ENCODE peak calls at places on chromosome 11, in six cellular contexts. Z is transverse colon; F is mammary epithelial cell; N is CD8-positive, alpha-beta T cell; E is upper lobe of right lung; O is SJCRH30. G is an unnamed sample. For H3K36me3, the result is how much of the 10 kb centered on the place peaks cover.

GRCh38 chr11:44223261-44223660 is 86.7 kb downstream of the ALX4 start:
- DNase-seq in N (no peak), O (no peak), Z (no peak), E (no peak), F (no peak), G (no peak)

GRCh38 chr11:64094463-64095223 is 58.9 kb downstream of the FLRT1 start:
- DNase-seq in Z (peak), F (peak), N (no peak), E (no peak), O (peak), G (no peak)

GRCh38 chr11:16909375-16910035 is 104.7 kb downstream of the PLEKHA7 start:
- DNase-seq in F (no peak), N (no peak), Z (no peak), O (no peak), E (no peak), G (no peak)

GRCh38 chr11:59206635-59207034 is 6.1 kb downstream of the MPEG1 start:
- DNase-seq in E (no peak), N (no peak), Z (peak), F (peak), O (peak), G (no peak)

GRCh38 chr11:118194835-118195627 is 18.6 kb upstream of the SCN2B start:
- DNase-seq in Z (peak), N (no peak), O (no peak), F (peak), E (peak), G (peak)

GRCh38 chr11:130624946-130625345 is 176.5 kb downstream of the ADAMTS15 start:
- DNase-seq in F (no peak), E (no peak), Z (no peak), O (no peak), N (no peak), G (no peak)

GRCh38 chr11:9573775-9574555 is 495 bp downstream of the WEE1 start:
- DNase-seq in N (peak), Z (peak), O (peak), E (peak), F (no peak), G (no peak)

GRCh38 chr11:121661796-121662508 is 209.2 kb upstream of the SORL1-AS1 start:
- DNase-seq in E (no peak), O (no peak), N (no peak), F (peak), Z (no peak), G (no peak)

GRCh38 chr11:35639591-35640179 is 21.4 kb downstream of the FJX1 start:
- DNase-seq in O (no peak), E (no peak), Z (no peak), N (no peak), F (no peak), G (no peak)

GRCh38 chr11:3120071-3120792 is 44.9 kb downstream of the OSBPL5 start:
- DNase-seq in E (peak), N (no peak), F (no peak), O (no peak), Z (peak), G (no peak)

GRCh38 chr11:35030716-35031213 is 108.2 kb upstream of the CD44 start:
- DNase-seq in N (peak), F (peak), Z (peak), O (peak), E (no peak), G (no peak)

GRCh38 chr11:79449040-79449439 is 8.2 kb upstream of the TENM4 start:
- DNase-seq in E (no peak), N (no peak), F (no peak), O (no peak), Z (no peak), G (no peak)

GRCh38 chr11:29306527-29306926 is 710.3 kb downstream of the KCNA4 start:
- DNase-seq in F (peak), O (no peak), Z (no peak), N (no peak), E (no peak), G (no peak)

GRCh38 chr11:109851780-109852390 is 241.3 kb upstream of the ZC3H12C start:
- DNase-seq in N (no peak), O (peak), Z (no peak), F (peak), E (no peak), G (no peak)

GRCh38 chr11:120789391-120789790 is 234.5 kb upstream of the TBCEL start:
- DNase-seq in O (no peak), N (no peak), Z (no peak), F (no peak), E (no peak), G (no peak)

GRCh38 chr11:109784536-109784935 is 308.7 kb upstream of the ZC3H12C start:
- DNase-seq in F (no peak), O (no peak), N (no peak), E (no peak), Z (no peak), G (no peak)

GRCh38 chr11:118998388-118998717 is 415 bp downstream of the CENATAC start:
- DNase-seq in O (no peak), F (no peak), N (no peak), E (no peak), Z (peak), G (no peak)

GRCh38 chr11:29962243-29962642 is 54.6 kb downstream of the KCNA4 start:
- DNase-seq in Z (no peak), F (peak), O (no peak), N (no peak), E (no peak), G (no peak)

GRCh38 chr11:26442131-26442530 is 110.2 kb downstream of the ANO3 start:
- DNase-seq in N (no peak), F (no peak), Z (no peak), O (no peak), E (no peak), G (no peak)

GRCh38 chr11:11422291-11423128 is 69.5 kb upstream of the CSNK2A3 start:
- DNase-seq in F (peak), N (no peak), E (no peak), Z (no peak), O (peak), G (peak)

GRCh38 chr11:60349990-60350389 is 22.9 kb downstream of the MS4A6E start:
- DNase-seq in F (no peak), E (no peak), N (no peak), Z (no peak), O (no peak), G (no peak)

GRCh38 chr11:47943721-47944554 is 36.4 kb upstream of the PTPRJ start:
- DNase-seq in E (peak), N (no peak), Z (no peak), F (no peak), O (no peak), G (no peak)

GRCh38 chr11:13119928-13120520 is 110.9 kb downstream of the RASSF10 start:
- DNase-seq in E (no peak), F (no peak), N (no peak), O (peak), Z (no peak), G (no peak)

GRCh38 chr11:37442576-37442975 is 844.5 kb upstream of the RAG2 start:
- DNase-seq in Z (no peak), N (no peak), O (no peak), E (no peak), F (peak), G (no peak)

GRCh38 chr11:123426766-123427165 is 3.3 kb upstream of the GRAMD1B start:
- DNase-seq in Z (no peak), E (no peak), O (no peak), F (no peak), N (no peak), G (no peak)

GRCh38 chr11:105151936-105152554 is 12.5 kb upstream of the CARD18 start:
- DNase-seq in Z (no peak), F (peak), N (no peak), E (no peak), O (no peak), G (no peak)

GRCh38 chr11:35292290-35292689 is 127.1 kb downstream of the SLC1A2 start:
- DNase-seq in O (no peak), E (no peak), N (no peak), Z (no peak), F (no peak), G (no peak)

GRCh38 chr11:47905358-47906059 is 57.4 kb upstream of the NUP160 start:
- DNase-seq in N (no peak), O (peak), E (no peak), F (no peak), Z (no peak), G (no peak)

GRCh38 chr11:17384002-17384511 is 4.4 kb downstream of the KCNJ11 start:
- DNase-seq in F (peak), E (peak), O (peak), N (peak), Z (peak), G (peak)

GRCh38 chr11:5486421-5486820 is 2.1 kb upstream of the OR52D1 start:
- DNase-seq in F (no peak), E (no peak), N (no peak), Z (no peak), O (no peak), G (no peak)

GRCh38 chr11:35404397-35404775 is 15.0 kb downstream of the SLC1A2 start:
- DNase-seq in O (peak), E (peak), N (no peak), Z (peak), F (peak), G (no peak)

GRCh38 chr11:77064648-77065217 is 2.0 kb upstream of the CAPN5 start:
- DNase-seq in E (peak), O (no peak), N (no peak), F (no peak), Z (no peak), G (no peak)

GRCh38 chr11:77065878-77066228 is 918 bp upstream of the CAPN5 start:
- DNase-seq in O (peak), N (no peak), Z (peak), F (no peak), E (peak), G (peak)

GRCh38 chr11:77067776-77068460 is 1.1 kb downstream of the CAPN5 start:
- DNase-seq in O (no peak), E (peak), F (no peak), Z (peak), N (no peak), G (no peak)

GRCh38 chr11:77068461-77069335 is 1.9 kb downstream of the CAPN5 start:
- DNase-seq in F (no peak), E (peak), N (no peak), Z (peak), O (no peak), G (no peak)

DNA sequence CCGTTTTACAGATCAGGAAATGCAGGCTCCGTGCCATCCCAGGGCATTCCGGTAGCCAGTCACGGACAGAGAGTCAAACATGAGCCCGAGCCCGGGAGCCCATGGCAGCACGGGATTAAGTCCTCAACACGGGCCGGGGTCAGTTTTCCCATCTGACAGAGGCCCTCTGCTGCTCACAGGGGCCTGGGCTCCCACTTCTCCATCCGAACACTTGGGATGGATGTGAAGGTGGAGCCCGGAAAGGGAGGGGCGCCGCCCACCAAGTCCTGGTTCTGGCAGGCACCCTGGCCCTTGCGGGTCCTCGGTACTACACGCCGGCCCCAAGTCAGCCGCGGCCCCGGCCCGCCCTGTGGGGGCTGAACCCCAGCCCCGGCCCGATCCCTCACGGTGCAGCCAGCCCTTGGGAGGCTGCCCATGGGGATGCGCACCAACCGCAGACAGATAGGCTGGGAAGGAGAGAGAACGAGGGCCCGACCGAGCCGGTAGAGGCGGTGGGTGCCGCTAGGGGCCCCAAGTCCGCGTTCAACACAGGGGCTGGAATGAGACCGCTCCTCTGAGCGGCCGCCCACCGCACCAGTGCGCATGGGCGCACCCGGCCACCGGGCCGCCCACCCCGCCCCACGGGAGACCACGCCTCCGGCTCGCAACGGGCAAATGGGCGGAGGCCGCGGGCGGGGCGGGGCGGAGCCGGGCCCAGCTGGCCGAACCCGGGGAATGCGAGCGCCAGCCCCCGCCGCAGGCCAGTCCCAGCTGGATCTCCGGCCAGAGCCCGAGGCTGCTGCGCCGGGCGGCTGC is at the start of gene CAPN5:
- DNase-seq in O (peak), Z (peak), N (peak), E (peak), F (peak), G (peak)
- H3K36me3 ChIP-seq in O (under half), Z (under half), N (under half), E (under half), F (under half), G (under half)

DNA sequence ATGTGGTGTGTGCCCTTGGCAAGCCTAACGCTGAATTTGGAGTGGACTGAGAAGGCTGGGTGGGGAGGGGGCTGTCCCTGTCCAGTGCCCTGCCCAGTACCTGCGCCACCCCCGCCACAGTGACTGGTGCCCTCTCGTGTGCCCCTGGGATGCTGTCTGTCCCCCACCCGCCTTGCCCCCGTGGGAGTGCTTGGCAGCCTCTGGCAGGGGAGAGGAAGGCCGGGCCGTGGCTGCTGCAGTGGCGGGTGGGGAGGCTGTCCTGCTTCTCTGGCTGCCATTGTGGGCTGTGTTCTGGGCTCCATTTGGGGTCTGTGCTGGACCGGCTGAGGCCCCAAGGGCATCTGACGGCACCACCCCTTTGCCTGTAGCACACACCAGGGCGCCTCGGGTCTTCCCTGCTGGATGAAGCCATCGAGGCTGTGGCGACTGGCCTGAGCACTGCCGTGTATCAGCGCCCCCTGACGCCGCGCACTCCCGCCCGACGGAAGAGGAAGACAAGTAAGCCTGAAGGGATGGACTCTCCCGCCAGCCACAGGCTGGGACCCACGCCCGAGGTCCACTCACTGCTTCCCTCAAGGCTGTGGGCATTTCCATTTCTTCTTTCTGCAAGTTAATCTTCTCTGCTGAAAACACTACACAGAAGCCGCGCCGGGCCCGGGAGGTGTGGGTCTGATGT is 17.6 kb downstream of the IRF7 start:
- DNase-seq in N (no peak), F (no peak), E (no peak), Z (no peak), O (no peak), G (no peak)
- H3K36me3 ChIP-seq in N (half or more), F (under half), E (half or more), Z (under half), O (half or more), G (under half)

GRCh38 chr11:66663741-66664296 is 13.9 kb downstream of the RBM4B start:
- DNase-seq in O (no peak), N (no peak), E (no peak), Z (no peak), F (no peak), G (no peak)
- H3K36me3 ChIP-seq in O (under half), N (under half), E (half or more), Z (under half), F (under half), G (under half)

GRCh38 chr11:71463331-71464211 is 10.6 kb downstream of the NADSYN1 start:
- DNase-seq in Z (no peak), E (no peak), O (no peak), N (no peak), F (no peak), G (no peak)
- H3K36me3 ChIP-seq in Z (under half), E (half or more), O (under half), N (under half), F (under half), G (under half)

DNA sequence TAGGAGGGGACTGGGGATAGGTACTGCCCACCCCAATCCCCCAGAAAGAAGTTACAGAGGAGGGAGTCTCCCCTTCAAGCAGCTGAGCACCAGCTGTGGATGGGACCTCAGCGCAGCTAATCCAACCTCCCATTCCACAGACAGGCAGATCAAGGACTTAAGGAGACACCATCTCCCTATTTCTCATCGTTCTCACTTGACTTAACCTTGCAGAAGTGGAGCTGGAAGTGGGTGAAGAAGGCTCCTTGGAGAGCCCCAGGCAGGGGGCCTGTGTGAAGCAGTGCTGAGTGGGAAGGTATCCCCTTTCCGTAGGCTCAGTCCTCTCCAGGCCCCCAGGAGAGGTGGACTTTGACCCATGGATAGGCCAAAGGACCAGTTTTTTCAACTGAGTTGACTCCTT is 27.3 kb downstream of the USP35 start:
- DNase-seq in O (no peak), F (no peak), E (no peak), N (no peak), Z (no peak), G (no peak)
- H3K36me3 ChIP-seq in O (under half), F (under half), E (half or more), N (under half), Z (under half), G (under half)

GRCh38 chr11:68425866-68426380 is 34.6 kb upstream of the PPP6R3 start:
- DNase-seq in E (no peak), N (no peak), O (no peak), Z (no peak), F (no peak), G (no peak)
- H3K36me3 ChIP-seq in E (half or more), N (under half), O (half or more), Z (under half), F (under half), G (under half)

DNA sequence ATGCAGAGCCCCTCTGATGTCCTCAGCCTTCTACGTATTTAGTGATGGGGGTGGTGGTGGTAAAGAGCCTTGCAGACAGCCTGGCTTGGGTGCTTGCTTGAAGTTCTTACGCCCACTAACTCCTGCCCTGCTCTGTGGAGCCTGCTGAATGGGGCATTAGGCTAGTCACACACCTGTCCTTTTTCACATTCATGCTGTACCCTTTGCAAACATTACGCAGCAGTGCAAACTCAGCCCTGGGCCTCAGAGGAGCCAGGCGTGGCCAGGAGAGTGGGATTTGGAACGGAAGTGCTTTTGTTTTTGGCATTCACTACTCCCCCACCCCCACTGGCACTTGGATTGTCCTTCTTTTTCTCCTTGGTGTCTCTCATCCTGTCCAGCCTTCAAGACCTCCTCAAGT is 26.5 kb downstream of the ZBTB16 start:
- DNase-seq in Z (peak), N (no peak), O (no peak), E (no peak), F (no peak), G (no peak)
- H3K36me3 ChIP-seq in Z (under half), N (under half), O (under half), E (half or more), F (under half), G (under half)

GRCh38 chr11:65113839-65114238 is 2.2 kb downstream of the TM7SF2 start:
- DNase-seq in Z (no peak), O (no peak), E (no peak), F (no peak), N (no peak), G (no peak)

GRCh38 chr11:65112226-65112550 is 516 bp downstream of the TM7SF2 start:
- DNase-seq in N (no peak), O (no peak), E (no peak), Z (no peak), F (no peak), G (no peak)

GRCh38 chr11:65112551-65113360 is 1.1 kb downstream of the TM7SF2 start:
- DNase-seq in E (peak), N (peak), O (no peak), Z (peak), F (no peak), G (no peak)

GRCh38 chr11:65114538-65115171 is 2.8 kb downstream of the ZNHIT2 start:
- DNase-seq in N (no peak), F (no peak), Z (no peak), O (no peak), E (no peak), G (no peak)

GRCh38 chr11:65113361-65113756 is 1.7 kb downstream of the TM7SF2 start:
- DNase-seq in Z (no peak), F (no peak), N (no peak), E (no peak), O (no peak), G (no peak)
- H3K36me3 ChIP-seq in Z (under half), F (under half), N (under half), E (under half), O (under half), G (under half)